ENCODE peak calls at places on chromosomes 12 and 14, in six cellular contexts. O is hippocampal formation; R is stimulated activated CD4-positive, alpha-beta T cell treated with anti-CD3 and anti-CD28 coated beads, Interleukin-1b, Interleukin-23, amount 100 ng/mL, for 48 hours; L is activated gamma-delta T cell treated with anti-CD3 and anti-CD28 coated beads, Interleukin-2, amount 50 U/mL, for 16 hours; H is hepatic stellate cell; M is central memory CD8-positive, alpha-beta T cell. V is an unnamed sample.

GRCh38 chr12:105325117-105325516 is 5.4 kb upstream of the C12orf75 start:
- DNase-seq in R (no peak), H (no peak), O (no peak), M (no peak), L (no peak), V (no peak)

GRCh38 chr14:70036665-70037064 is 152.1 kb downstream of the SLC8A3 start:
- DNase-seq in O (no peak), M (no peak), H (no peak), L (no peak), R (no peak), V (no peak)

GRCh38 chr12:14410177-14410576 is 44.7 kb downstream of the ATF7IP start:
- DNase-seq in R (no peak), H (no peak), M (no peak), O (no peak), L (no peak), V (no peak)

GRCh38 chr12:65217127-65217526 is 47.7 kb downstream of the LEMD3 start:
- DNase-seq in O (no peak), R (no peak), L (no peak), H (no peak), M (no peak), V (no peak)

GRCh38 chr14:95140060-95140858 is 17.1 kb downstream of the DICER1 start:
- DNase-seq in L (no peak), R (no peak), H (no peak), O (no peak), M (no peak), V (no peak)

GRCh38 chr12:92424338-92424737 is 278.5 kb upstream of the PLEKHG7 start:
- DNase-seq in H (peak), M (no peak), R (no peak), L (no peak), O (no peak), V (no peak)

GRCh38 chr12:75437564-75437963 is 43.0 kb upstream of the GLIPR1 start:
- DNase-seq in L (no peak), O (no peak), M (no peak), R (no peak), H (no peak), V (no peak)

GRCh38 chr14:68359862-68360552 is 432.9 kb downstream of the ZFP36L1 start:
- DNase-seq in L (no peak), R (peak), O (peak), M (no peak), H (peak), V (peak)

GRCh38 chr14:77143071-77143470 is 1.5 kb upstream of the ZDHHC22 start:
- DNase-seq in O (no peak), R (no peak), M (no peak), L (no peak), H (no peak), V (no peak)

GRCh38 chr14:103846569-103847438 is 571 bp downstream of the PPP1R13B start:
- DNase-seq in H (no peak), L (no peak), M (no peak), O (no peak), R (peak), V (no peak)

GRCh38 chr12:55817352-55818139 is at the start of the genes ORMDL2 and SARNP:
- DNase-seq in H (peak), L (peak), O (peak), M (peak), R (peak), V (peak)

GRCh38 chr14:68683326-68683725 is 109.5 kb downstream of the ZFP36L1 start:
- DNase-seq in L (no peak), O (peak), H (no peak), M (no peak), R (no peak), V (no peak)

GRCh38 chr12:95198914-95199313 is 18.4 kb downstream of the FGD6 start:
- DNase-seq in R (no peak), L (no peak), M (no peak), O (no peak), H (no peak), V (no peak)

GRCh38 chr12:13093850-13094225 is 9.6 kb downstream of the GSG1 start:
- DNase-seq in R (no peak), L (no peak), H (no peak), M (no peak), O (no peak), V (peak)

GRCh38 chr14:88422919-88423318 is 37.5 kb downstream of the SPATA7 start:
- DNase-seq in M (no peak), H (peak), R (peak), O (no peak), L (no peak), V (no peak)

GRCh38 chr12:133130808-133131128 is 341 bp downstream of the ZNF10 start:
- DNase-seq in O (no peak), L (no peak), M (no peak), R (peak), H (peak), V (no peak)

GRCh38 chr12:42421844-42422779 is 96.1 kb downstream of the PPHLN1 start:
- DNase-seq in O (no peak), H (peak), R (no peak), L (no peak), M (no peak), V (no peak)

GRCh38 chr12:46452776-46453175 is 80.2 kb upstream of the SLC38A2 start:
- DNase-seq in R (no peak), L (no peak), M (no peak), H (no peak), O (no peak), V (no peak)

GRCh38 chr14:105333613-105334364 is 19.2 kb downstream of the PACS2 start:
- DNase-seq in R (no peak), M (no peak), H (no peak), O (no peak), L (no peak), V (no peak)

GRCh38 chr12:29039013-29039412 is 110.1 kb upstream of the FAR2 start:
- DNase-seq in O (no peak), L (no peak), H (no peak), M (no peak), R (no peak), V (no peak)

GRCh38 chr12:54394281-54394719 is 9.8 kb upstream of the ZNF385A start:
- DNase-seq in H (peak), L (no peak), R (peak), M (no peak), O (no peak), V (no peak)

GRCh38 chr14:105487449-105487985 is 831 bp downstream of the CRIP1 start:
- DNase-seq in O (no peak), H (no peak), L (no peak), R (peak), M (peak), V (no peak)

GRCh38 chr12:89172224-89172623 is 180.1 kb downstream of the DUSP6 start:
- DNase-seq in H (no peak), O (no peak), M (no peak), R (no peak), L (no peak), V (no peak)

GRCh38 chr14:85024931-85025330 is 505.0 kb upstream of the FLRT2 start:
- DNase-seq in H (no peak), M (no peak), O (no peak), R (no peak), L (no peak), V (no peak)

GRCh38 chr12:19794116-19794515 is 354.8 kb downstream of the AEBP2 start:
- DNase-seq in R (no peak), H (no peak), O (no peak), L (no peak), M (no peak), V (no peak)

GRCh38 chr14:72801381-72801812 is 92.5 kb downstream of the DPF3 start:
- DNase-seq in L (no peak), H (peak), R (no peak), M (no peak), O (no peak), V (no peak)

V was measured in retinal pigment epithelial cell.